ENCODE peak calls at places on chromosomes 6 and 20, in six cellular contexts. I, Y, J, K, B and Q are unnamed samples.

GRCh38 chr6:33759887-33760629 is 13.4 kb upstream of the IP6K3 start:
- DNase-seq in J (no peak), I (no peak), K (no peak), Y (no peak), B (no peak), Q (no peak)

GRCh38 chr6:111738156-111738555 is 132.5 kb upstream of the TRAF3IP2 start:
- DNase-seq in B (no peak), K (no peak), J (no peak), I (no peak), Y (no peak), Q (no peak)

GRCh38 chr20:38127011-38127621 is 38.0 kb downstream of the TGM2 start:
- DNase-seq in B (no peak), Y (no peak), K (no peak), J (no peak), I (no peak), Q (no peak)

GRCh38 chr20:32823078-32823477 is 3.3 kb downstream of the MAPRE1 start:
- DNase-seq in Y (no peak), B (no peak), K (no peak), I (no peak), J (no peak), Q (no peak)

GRCh38 chr6:5435449-5435848 is 174.1 kb downstream of the FARS2 start:
- DNase-seq in J (no peak), I (no peak), K (no peak), B (no peak), Y (no peak), Q (no peak)

GRCh38 chr6:107957165-107957908 is 671 bp downstream of the SEC63 start:
- DNase-seq in K (peak; percentile 18), B (peak; percentile 67), J (peak; percentile 42), Y (peak; percentile 37), I (peak; percentile 47), Q (peak; percentile 29)

GRCh38 chr6:49549691-49550412 is 616 bp upstream of the C6orf141 start:
- DNase-seq in K (no peak), B (no peak), I (no peak), J (no peak), Y (no peak), Q (no peak)

GRCh38 chr6:146545608-146546007 is 2.0 kb downstream of the RAB32 start:
- DNase-seq in J (no peak), B (no peak), Y (no peak), I (no peak), K (no peak), Q (no peak)

GRCh38 chr6:72032056-72032455 is 145.7 kb downstream of the RIMS1 start:
- DNase-seq in I (no peak), K (no peak), B (no peak), J (no peak), Y (no peak), Q (no peak)

GRCh38 chr6:106963544-106963943 is 11.0 kb downstream of the CD24 start:
- DNase-seq in J (no peak), B (no peak), Y (no peak), I (no peak), K (no peak), Q (no peak)

GRCh38 chr6:21005816-21006553 is 471.7 kb downstream of the CDKAL1 start:
- DNase-seq in J (no peak), I (peak; percentile 70), K (no peak), B (no peak), Y (no peak), Q (no peak)

GRCh38 chr6:132161283-132161682 is 210.1 kb upstream of the CCN2 start:
- DNase-seq in K (no peak), B (no peak), Y (no peak), J (no peak), I (no peak), Q (no peak)

GRCh38 chr20:51156041-51156795 is 133.3 kb upstream of the KCNG1 start:
- DNase-seq in J (no peak), B (no peak), I (no peak), K (no peak), Y (no peak), Q (no peak)

GRCh38 chr6:127483399-127484055 is 24.3 kb upstream of the KIAA0408 start:
- DNase-seq in K (no peak), B (no peak), I (no peak), J (no peak), Y (no peak), Q (no peak)

GRCh38 chr6:10384719-10385511 is 30.0 kb downstream of the TFAP2A start:
- DNase-seq in K (no peak), Y (no peak), B (no peak), J (no peak), I (no peak), Q (no peak)

GRCh38 chr20:34201531-34201930 is 39.7 kb upstream of the ASIP start:
- DNase-seq in K (no peak), I (no peak), J (no peak), Y (no peak), B (no peak), Q (no peak)

GRCh38 chr6:77136086-77136485 is 327.2 kb downstream of the HTR1B start:
- DNase-seq in B (no peak), I (no peak), K (no peak), J (no peak), Y (no peak), Q (no peak)

GRCh38 chr6:103672169-103672568 is 1187.5 kb downstream of the HACE1 start:
- DNase-seq in J (no peak), I (no peak), Y (no peak), K (no peak), B (no peak), Q (no peak)

GRCh38 chr6:4280721-4281120 is 145.3 kb upstream of the ECI2 start:
- DNase-seq in Y (no peak), J (no peak), I (no peak), K (no peak), B (no peak), Q (no peak)

GRCh38 chr20:59784365-59785117 is 148.9 kb downstream of the SYCP2 start:
- DNase-seq in K (no peak), I (no peak), B (no peak), Y (no peak), J (no peak), Q (no peak)

GRCh38 chr6:49342410-49342809 is 120.6 kb downstream of the MMUT start:
- DNase-seq in I (no peak), J (no peak), B (no peak), Y (no peak), K (no peak), Q (no peak)

GRCh38 chr6:140537211-140537610 is 1162.8 kb upstream of the CITED2 start:
- DNase-seq in Y (no peak), J (no peak), B (no peak), I (no peak), K (no peak), Q (no peak)